ENCODE peak calls at places on chromosomes 1 and 21, in five cellular contexts. Z is hippocampal formation; M is effector memory CD4-positive, alpha-beta T cell; G is CD8-positive, alpha-beta T cell; D is ACHN. T is an unnamed sample.

GRCh38 chr1:27361044-27361402 is 5.7 kb downstream of the MAP3K6 start:
- DNase-seq in Z (no peak), M (no peak), G (no peak), D (no peak), T (no peak)

GRCh38 chr21:35197191-35197590 is 148.1 kb upstream of the RUNX1 start:
- DNase-seq in Z (no peak), M (no peak), G (no peak), D (no peak), T (no peak)

GRCh38 chr1:10308001-10308400 is 90.9 kb upstream of the PGD start:
- DNase-seq in Z (no peak), M (no peak), G (no peak), D (no peak), T (peak)

GRCh38 chr1:9448132-9449105 is 90.8 kb upstream of the SLC25A33 start:
- DNase-seq in Z (no peak), M (no peak), G (no peak), D (no peak), T (no peak)

GRCh38 chr1:185054365-185055060 is 9.2 kb downstream of the RNF2 start:
- DNase-seq in Z (no peak), M (no peak), G (no peak), D (no peak), T (no peak)

GRCh38 chr1:119209943-119210342 is 69.5 kb upstream of the WARS2 start:
- DNase-seq in Z (no peak), M (no peak), G (no peak), D (no peak), T (no peak)

GRCh38 chr1:16021681-16022080 is at the start of gene CLCNKA:
- DNase-seq in Z (no peak), M (no peak), G (no peak), D (no peak), T (no peak)

GRCh38 chr1:38929476-38929875 is 12.2 kb downstream of the RHBDL2 start:
- DNase-seq in Z (peak), M (no peak), G (no peak), D (no peak), T (no peak)

GRCh38 chr1:181324797-181325616 is 158.3 kb upstream of the CACNA1E start:
- DNase-seq in Z (no peak), M (no peak), G (peak), D (no peak), T (no peak)

GRCh38 chr1:65309317-65310077 is at the start of gene DNAJC6:
- DNase-seq in Z (peak), M (no peak), G (peak), D (peak), T (peak)

T was measured in CD4-positive, alpha-beta memory T cell.